ENCODE peak calls at places on chromosomes 12 and 14, in five cellular contexts. X, B, A, G and Y are unnamed samples.

GRCh38 chr14:71408362-71409035 is 501.2 kb downstream of the PCNX1 start:
- DNase-seq in G (no peak), X (no peak), B (no peak), A (no peak), Y (no peak)

GRCh38 chr12:74449872-74450271 is 87.8 kb upstream of the ATXN7L3B start:
- DNase-seq in X (no peak), G (no peak), B (no peak), A (peak), Y (no peak)

GRCh38 chr14:22422238-22422637 is 166.8 kb downstream of the DAD1 start:
- DNase-seq in A (no peak), G (no peak), X (no peak), B (no peak), Y (no peak)

GRCh38 chr12:14403711-14404164 is 38.3 kb downstream of the ATF7IP start:
- DNase-seq in A (peak), B (no peak), X (peak), G (no peak), Y (no peak)

GRCh38 chr12:22266101-22266500 is 68.4 kb downstream of the ST8SIA1 start:
- DNase-seq in G (no peak), X (no peak), A (no peak), B (no peak), Y (no peak)

GRCh38 chr12:56461235-56462159 is 6.9 kb upstream of the SPRYD4 start:
- DNase-seq in X (no peak), A (peak), B (no peak), G (no peak), Y (no peak)

GRCh38 chr14:101242442-101243385 is 318.6 kb upstream of the DIO3 start:
- DNase-seq in X (no peak), B (no peak), A (no peak), G (no peak), Y (no peak)

GRCh38 chr14:71454513-71455332 is 477.5 kb upstream of the RGS6 start:
- DNase-seq in G (no peak), A (no peak), B (no peak), X (no peak), Y (no peak)

GRCh38 chr12:64039285-64039871 is 182.7 kb downstream of the KICS2 start:
- DNase-seq in X (peak), A (peak), G (no peak), B (no peak), Y (no peak)

GRCh38 chr12:106078358-106079025 is 60.3 kb downstream of the NUAK1 start:
- DNase-seq in X (peak), A (peak), B (no peak), G (peak), Y (no peak)

GRCh38 chr14:58557242-58557641 is 80.5 kb upstream of the DACT1 start:
- DNase-seq in B (no peak), A (no peak), X (no peak), G (no peak), Y (no peak)

GRCh38 chr12:130737731-130738130 is 21.6 kb upstream of the RIMBP2 start:
- DNase-seq in G (no peak), A (no peak), B (no peak), X (no peak), Y (no peak)

GRCh38 chr14:61326847-61327246 is 5.5 kb downstream of the PRKCH start:
- DNase-seq in B (peak), A (peak), X (peak), G (peak), Y (no peak)

GRCh38 chr14:39434401-39434800 is 2.2 kb upstream of the FBXO33 start:
- DNase-seq in B (no peak), A (peak), G (no peak), X (no peak), Y (no peak)

GRCh38 chr12:25833657-25834056 is 124.8 kb upstream of the RASSF8 start:
- DNase-seq in X (no peak), G (no peak), B (no peak), A (no peak), Y (no peak)

GRCh38 chr14:83342590-83342989 is 1808.9 kb upstream of the SEL1L start:
- DNase-seq in X (no peak), G (peak), A (no peak), B (no peak), Y (no peak)

GRCh38 chr12:29739279-29739991 is 44.3 kb downstream of the TMTC1 start:
- DNase-seq in G (no peak), A (no peak), X (no peak), B (no peak), Y (no peak)

GRCh38 chr14:105420141-105420975 is 731 bp downstream of the MTA1 start:
- DNase-seq in B (no peak), X (no peak), G (no peak), A (no peak), Y (no peak)

GRCh38 chr12:52566847-52567291 is 6.8 kb downstream of the KRT74 start:
- DNase-seq in A (no peak), G (no peak), B (no peak), X (no peak), Y (no peak)

GRCh38 chr14:61268797-61269196 is 12.3 kb downstream of the TMEM30B start:
- DNase-seq in A (no peak), G (no peak), B (no peak), X (no peak), Y (no peak)

GRCh38 chr14:22202313-22202712 is 386.7 kb downstream of the DAD1 start:
- DNase-seq in B (no peak), X (no peak), A (no peak), G (no peak), Y (no peak)

GRCh38 chr12:102406033-102406584 is 74.3 kb downstream of the IGF1 start:
- DNase-seq in G (no peak), X (peak), A (peak), B (no peak), Y (no peak)

GRCh38 chr14:36105401-36105800 is 71.1 kb downstream of the PTCSC3 start:
- DNase-seq in B (peak), A (peak), G (no peak), X (no peak), Y (no peak)

GRCh38 chr14:89845346-89845745 is 109.2 kb downstream of the EFCAB11 start:
- DNase-seq in G (no peak), B (no peak), X (no peak), A (peak), Y (no peak)

GRCh38 chr12:85711735-85712390 is 124.3 kb downstream of the RASSF9 start:
- DNase-seq in G (peak), B (no peak), A (no peak), X (no peak), Y (no peak)

GRCh38 chr12:49091056-49091835 is 3.4 kb downstream of the DHH start:
- DNase-seq in B (no peak), X (no peak), G (no peak), A (no peak), Y (no peak)

GRCh38 chr14:85464135-85464534 is 65.8 kb upstream of the FLRT2 start:
- DNase-seq in B (no peak), X (no peak), G (no peak), A (no peak), Y (no peak)

GRCh38 chr14:55707365-55707804 is 127.4 kb downstream of the KTN1 start:
- DNase-seq in X (peak), A (peak), B (no peak), G (no peak), Y (no peak)

GRCh38 chr14:100103261-100104005 is 38.2 kb downstream of the EVL start:
- DNase-seq in B (no peak), X (peak), A (no peak), G (no peak), Y (no peak)

GRCh38 chr12:42261708-42262107 is 23.7 kb upstream of the YAF2 start:
- DNase-seq in G (no peak), B (no peak), X (no peak), A (no peak), Y (no peak)

GRCh38 chr12:54053625-54054441 is at the start of gene HOXC4:
- DNase-seq in B (no peak), X (peak), G (no peak), A (no peak), Y (peak)

GRCh38 chr12:663293-663871 is at the start of gene NINJ2:
- DNase-seq in B (no peak), G (no peak), A (no peak), X (no peak), Y (no peak)

GRCh38 chr14:60175255-60175902 is 10.2 kb upstream of the DHRS7 start:
- DNase-seq in X (no peak), B (no peak), A (peak), G (peak), Y (no peak)

GRCh38 chr12:165862-166368 is 48.0 kb downstream of the SLC6A12 start:
- DNase-seq in B (no peak), A (no peak), G (no peak), X (no peak), Y (no peak)

GRCh38 chr12:49622501-49623141 is 740 bp upstream of the PRPF40B start:
- DNase-seq in B (no peak), X (no peak), A (peak), G (no peak), Y (no peak)

GRCh38 chr12:8697476-8698131 is at the start of gene RIMKLB:
- DNase-seq in B (peak), X (peak), A (peak), G (peak), Y (peak)

GRCh38 chr14:56708704-56709103 is 101.6 kb downstream of the OTX2 start:
- DNase-seq in A (no peak), G (no peak), B (no peak), X (no peak), Y (no peak)

GRCh38 chr12:3540387-3541320 is 49.7 kb downstream of the PRMT8 start:
- DNase-seq in X (no peak), A (no peak), G (no peak), B (no peak), Y (no peak)

GRCh38 chr12:113440336-113440735 is 18.2 kb downstream of the SDSL start:
- DNase-seq in X (no peak), B (no peak), A (no peak), G (no peak), Y (no peak)

GRCh38 chr12:113438523-113439300 is 16.5 kb downstream of the SDSL start:
- DNase-seq in X (no peak), A (no peak), G (no peak), B (no peak), Y (no peak)

GRCh38 chr12:113439301-113439597 is 17.1 kb downstream of the SDSL start:
- DNase-seq in G (no peak), X (no peak), A (no peak), B (no peak), Y (no peak)

GRCh38 chr12:113440947-113441782 is 19.0 kb downstream of the SDSL start:
- DNase-seq in X (no peak), G (no peak), A (no peak), B (no peak), Y (no peak)

GRCh38 chr12:113439606-113440030 is 17.4 kb downstream of the SDSL start:
- DNase-seq in B (no peak), A (peak), X (peak), G (no peak), Y (peak)
- TF ChIP-seq CTCF in B (no peak), A (peak), X (peak), G (peak), Y (peak)

DNA sequence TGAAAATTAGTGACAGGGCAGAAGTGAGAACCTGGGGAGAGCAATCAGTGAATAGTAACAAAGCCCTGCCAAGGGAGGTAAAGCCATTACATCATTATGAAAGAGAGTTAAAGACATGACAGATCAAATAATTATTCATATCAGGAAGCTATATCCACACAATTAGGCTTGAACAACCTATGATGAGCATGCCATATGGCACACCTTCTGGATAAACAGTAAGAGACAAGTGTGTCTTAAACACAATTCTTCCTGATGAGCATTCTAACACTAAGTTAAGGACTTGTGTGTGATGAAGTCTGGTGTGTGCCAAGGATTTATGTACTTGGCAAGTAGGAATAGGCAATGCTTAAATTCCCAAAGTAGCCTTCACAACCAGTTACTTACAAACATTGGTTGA is 76.1 kb downstream of the GALNT4 start:
- DNase-seq in X (no peak), A (peak), B (no peak), G (no peak), Y (no peak)
- TF ChIP-seq CTCF in X (no peak), A (no peak), B (no peak), G (no peak), Y (no peak)

GRCh38 chr12:11805043-11805442 is 155.6 kb downstream of the ETV6 start:
- DNase-seq in G (no peak), X (no peak), A (no peak), B (no peak), Y (no peak)
- TF ChIP-seq CTCF in G (no peak), X (no peak), A (no peak), B (no peak), Y (peak)

GRCh38 chr12:23458640-23459039 is 490.8 kb downstream of the SOX5 start:
- DNase-seq in X (no peak), G (no peak), A (no peak), B (no peak), Y (no peak)

GRCh38 chr12:23464241-23464812 is 485.1 kb downstream of the SOX5 start:
- DNase-seq in B (no peak), X (no peak), A (no peak), G (no peak), Y (no peak)

GRCh38 chr12:23463172-23463571 is 486.3 kb downstream of the SOX5 start:
- DNase-seq in G (no peak), B (no peak), X (no peak), A (no peak), Y (no peak)

DNA sequence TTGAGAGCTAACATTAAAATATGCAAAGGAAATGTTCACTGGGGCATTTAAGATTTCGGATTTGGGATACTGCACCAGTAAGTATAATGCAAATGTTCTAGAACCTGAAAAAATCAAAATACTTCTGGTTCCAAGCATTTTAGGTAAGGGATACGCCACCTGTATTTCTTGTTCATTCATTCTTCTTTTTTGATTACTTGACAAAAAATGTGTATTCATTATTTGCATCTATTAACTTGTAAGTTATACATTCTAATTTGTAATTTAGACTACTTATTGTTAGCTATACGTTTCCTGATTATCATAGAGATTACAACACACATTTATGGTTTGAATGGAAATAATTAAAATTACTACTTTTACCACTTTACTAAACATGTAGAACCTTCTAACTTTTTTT is 486.9 kb downstream of the SOX5 start:
- DNase-seq in A (no peak), G (no peak), B (no peak), X (no peak), Y (no peak)
- TF ChIP-seq CTCF in A (no peak), G (no peak), B (no peak), X (no peak), Y (no peak)

DNA sequence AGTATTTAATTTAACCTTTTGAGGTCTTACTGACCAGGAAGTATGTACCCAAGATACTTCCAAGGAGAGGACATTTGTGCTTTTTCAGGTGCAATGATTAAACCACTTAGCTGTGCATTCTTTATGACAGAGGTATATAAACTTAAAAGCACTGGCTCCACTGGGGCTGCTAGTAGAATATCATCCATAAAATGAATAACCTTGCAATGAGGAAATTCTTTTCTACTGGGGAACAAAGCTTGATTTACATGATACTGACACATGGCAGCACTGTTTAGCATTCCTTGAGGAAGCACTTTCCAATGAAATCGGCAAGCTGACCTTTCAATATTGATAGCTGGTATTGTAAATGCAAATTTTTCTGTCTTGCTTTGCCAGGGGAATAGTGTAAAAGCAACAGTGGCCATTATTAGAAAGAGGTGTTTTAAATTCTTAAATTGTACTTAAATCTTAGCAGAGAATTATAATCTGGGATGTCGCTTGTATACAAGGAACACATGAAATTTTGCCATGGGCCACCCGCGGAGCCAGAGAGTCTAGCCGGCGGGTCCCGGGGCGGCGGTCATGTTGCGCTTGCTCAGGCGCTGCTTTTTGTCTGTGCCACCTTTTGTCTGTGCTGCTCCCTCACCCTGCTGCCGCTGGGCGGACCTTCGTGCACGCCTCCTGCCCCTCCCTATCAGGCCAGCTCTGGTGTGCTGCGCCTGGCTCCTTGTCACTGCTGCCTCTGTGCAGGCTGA is 20.9 kb upstream of the BLTP3B start:
- DNase-seq in G (peak), X (peak), A (peak), B (peak), Y (peak)
- TF ChIP-seq CTCF in G (peak), X (no peak), A (no peak), B (no peak), Y (no peak)

GRCh38 chr14:75259510-75259855 is 19.1 kb upstream of the FOS start:
- DNase-seq in G (no peak), B (no peak), A (peak), X (no peak), Y (no peak)
- TF ChIP-seq CTCF in G (no peak), B (no peak), A (no peak), X (peak), Y (no peak)

GRCh38 chr12:124768462-124769165 is 95.0 kb downstream of the SCARB1 start:
- DNase-seq in B (no peak), G (no peak), A (no peak), X (no peak), Y (no peak)
- TF ChIP-seq CTCF in B (no peak), G (no peak), A (no peak), X (no peak), Y (no peak)